ENCODE peak calls at places on chromosomes 6 and 20, in four cellular contexts. One of them, this sample, is unnamed.

GRCh38 chr20:47464380-47465101 is 37.1 kb upstream of the NCOA3 start:
- DNase-seq in heart left ventricle: peak; percentile 76
- DNase-seq in astrocyte of the cerebellum: peak; percentile 87
- DNase-seq in retinal pigment epithelial cell: peak; percentile 68
- DNase-seq in this sample: peak; percentile 99

GRCh38 chr6:25442898-25443297 is 163.7 kb downstream of the CARMIL1 start:
- DNase-seq in heart left ventricle: no peak
- DNase-seq in astrocyte of the cerebellum: no peak
- DNase-seq in retinal pigment epithelial cell: no peak
- DNase-seq in this sample: peak; percentile 11

GRCh38 chr20:53208110-53208908 is 236.2 kb downstream of the TSHZ2 start:
- DNase-seq in heart left ventricle: no peak
- DNase-seq in retinal pigment epithelial cell: no peak
- DNase-seq in astrocyte of the cerebellum: no peak
- DNase-seq in this sample: no peak

GRCh38 chr20:62028384-62028783 is 37.3 kb downstream of the TAF4 start:
- DNase-seq in astrocyte of the cerebellum: no peak
- DNase-seq in heart left ventricle: peak; percentile 13
- DNase-seq in retinal pigment epithelial cell: no peak
- DNase-seq in this sample: no peak

GRCh38 chr6:148177589-148178233 is 164.9 kb upstream of the SASH1 start:
- DNase-seq in heart left ventricle: peak; percentile 74
- DNase-seq in astrocyte of the cerebellum: peak; percentile 26
- DNase-seq in retinal pigment epithelial cell: no peak
- DNase-seq in this sample: peak; percentile 70

GRCh38 chr6:43246301-43247114 is 3.2 kb downstream of the TTBK1 start:
- DNase-seq in heart left ventricle: peak; percentile 82
- DNase-seq in astrocyte of the cerebellum: no peak
- DNase-seq in retinal pigment epithelial cell: peak; percentile 47
- DNase-seq in this sample: no peak

GRCh38 chr6:150143521-150144293 is 863 bp downstream of the PPP1R14C start:
- DNase-seq in retinal pigment epithelial cell: no peak
- DNase-seq in astrocyte of the cerebellum: no peak
- DNase-seq in heart left ventricle: peak; percentile 62
- DNase-seq in this sample: no peak

GRCh38 chr6:113439861-113440260 is 417.3 kb upstream of the MARCKS start:
- DNase-seq in astrocyte of the cerebellum: no peak
- DNase-seq in heart left ventricle: no peak
- DNase-seq in retinal pigment epithelial cell: no peak
- DNase-seq in this sample: no peak

GRCh38 chr6:170007468-170008240 is 256.2 kb downstream of the ERMARD start:
- DNase-seq in retinal pigment epithelial cell: no peak
- DNase-seq in astrocyte of the cerebellum: no peak
- DNase-seq in heart left ventricle: no peak
- DNase-seq in this sample: no peak

GRCh38 chr20:15187612-15188011 is 850.2 kb upstream of the FLRT3 start:
- DNase-seq in astrocyte of the cerebellum: no peak
- DNase-seq in retinal pigment epithelial cell: no peak
- DNase-seq in heart left ventricle: no peak
- DNase-seq in this sample: no peak

GRCh38 chr6:11537229-11538048 is at the start of gene TMEM170B:
- DNase-seq in astrocyte of the cerebellum: peak; percentile 55
- DNase-seq in retinal pigment epithelial cell: peak; percentile 72
- DNase-seq in heart left ventricle: peak; percentile 96
- DNase-seq in this sample: peak; percentile 80

GRCh38 chr6:135851442-135852271 is at the start of gene PDE7B:
- DNase-seq in heart left ventricle: peak; percentile 85
- DNase-seq in astrocyte of the cerebellum: peak; percentile 97
- DNase-seq in retinal pigment epithelial cell: peak; percentile 99
- DNase-seq in this sample: peak; percentile 99

GRCh38 chr20:32582659-32583580 is 2.2 kb downstream of the NOL4L start:
- DNase-seq in retinal pigment epithelial cell: no peak
- DNase-seq in astrocyte of the cerebellum: no peak
- DNase-seq in heart left ventricle: peak; percentile 53
- DNase-seq in this sample: no peak

GRCh38 chr20:675453-676314 is at the start of gene SCRT2:
- DNase-seq in retinal pigment epithelial cell: peak; percentile 27
- DNase-seq in astrocyte of the cerebellum: peak; percentile 29
- DNase-seq in heart left ventricle: peak; percentile 89
- DNase-seq in this sample: peak; percentile 75

GRCh38 chr20:50310673-50311051 is 120.0 kb downstream of the CEBPB start:
- DNase-seq in retinal pigment epithelial cell: no peak
- DNase-seq in astrocyte of the cerebellum: no peak
- DNase-seq in heart left ventricle: no peak
- DNase-seq in this sample: no peak

GRCh38 chr6:7100072-7100750 is 7.5 kb upstream of the RREB1 start:
- DNase-seq in retinal pigment epithelial cell: no peak
- DNase-seq in astrocyte of the cerebellum: no peak
- DNase-seq in heart left ventricle: no peak
- DNase-seq in this sample: no peak

GRCh38 chr6:16319813-16320532 is 81.6 kb downstream of the GMPR start:
- DNase-seq in retinal pigment epithelial cell: peak; percentile 93
- DNase-seq in heart left ventricle: peak; percentile 88
- DNase-seq in astrocyte of the cerebellum: peak; percentile 91
- DNase-seq in this sample: peak; percentile 93

GRCh38 chr6:113065606-113066005 is 718.5 kb downstream of the RFPL4B start:
- DNase-seq in retinal pigment epithelial cell: peak; percentile 85
- DNase-seq in heart left ventricle: no peak
- DNase-seq in astrocyte of the cerebellum: peak; percentile 19
- DNase-seq in this sample: peak; percentile 91

GRCh38 chr6:47195251-47195650 is 114.5 kb downstream of the TNFRSF21 start:
- DNase-seq in retinal pigment epithelial cell: no peak
- DNase-seq in astrocyte of the cerebellum: no peak
- DNase-seq in heart left ventricle: peak; percentile 68
- DNase-seq in this sample: peak; percentile 66

GRCh38 chr20:1803216-1804128 is 91.7 kb upstream of the SIRPA start:
- DNase-seq in astrocyte of the cerebellum: no peak
- DNase-seq in heart left ventricle: peak; percentile 77
- DNase-seq in retinal pigment epithelial cell: no peak
- DNase-seq in this sample: peak; percentile 69

GRCh38 chr20:47280668-47281067 is 75.8 kb downstream of the ZMYND8 start:
- DNase-seq in heart left ventricle: no peak
- DNase-seq in retinal pigment epithelial cell: no peak
- DNase-seq in astrocyte of the cerebellum: no peak
- DNase-seq in this sample: no peak

GRCh38 chr20:51400051-51400926 is 142.2 kb downstream of the NFATC2 start:
- DNase-seq in astrocyte of the cerebellum: no peak
- DNase-seq in retinal pigment epithelial cell: no peak
- DNase-seq in heart left ventricle: no peak
- DNase-seq in this sample: peak; percentile 22

GRCh38 chr6:116280161-116280959 is 630 bp upstream of the TSPYL1 start:
- DNase-seq in heart left ventricle: no peak
- DNase-seq in retinal pigment epithelial cell: no peak
- DNase-seq in astrocyte of the cerebellum: no peak
- DNase-seq in this sample: peak; percentile 45

GRCh38 chr6:93916716-93917115 is 497.4 kb upstream of the EPHA7 start:
- DNase-seq in retinal pigment epithelial cell: no peak
- DNase-seq in astrocyte of the cerebellum: no peak
- DNase-seq in heart left ventricle: no peak
- DNase-seq in this sample: no peak

GRCh38 chr20:47019106-47019824 is 124.6 kb downstream of the EYA2 start:
- DNase-seq in retinal pigment epithelial cell: peak; percentile 84
- DNase-seq in heart left ventricle: no peak
- DNase-seq in astrocyte of the cerebellum: no peak
- DNase-seq in this sample: peak; percentile 50

GRCh38 chr6:14068623-14069022 is 48.9 kb upstream of the CD83 start:
- DNase-seq in astrocyte of the cerebellum: no peak
- DNase-seq in retinal pigment epithelial cell: no peak
- DNase-seq in heart left ventricle: no peak
- DNase-seq in this sample: no peak

GRCh38 chr20:35883778-35884540 is 70.3 kb downstream of the SCAND1 start:
- DNase-seq in heart left ventricle: peak; percentile 70
- DNase-seq in astrocyte of the cerebellum: peak; percentile 98
- DNase-seq in retinal pigment epithelial cell: peak; percentile 94
- DNase-seq in this sample: peak; percentile 99

GRCh38 chr20:46055269-46055668 is 26.3 kb downstream of the SLC12A5 start:
- DNase-seq in astrocyte of the cerebellum: no peak
- DNase-seq in retinal pigment epithelial cell: no peak
- DNase-seq in heart left ventricle: no peak
- DNase-seq in this sample: no peak

GRCh38 chr6:150142304-150142656 is 564 bp upstream of the PPP1R14C start:
- DNase-seq in astrocyte of the cerebellum: no peak
- DNase-seq in retinal pigment epithelial cell: no peak
- DNase-seq in heart left ventricle: no peak
- DNase-seq in this sample: peak; percentile 12

GRCh38 chr6:162056745-162057144 is 670.8 kb downstream of the PRKN start:
- DNase-seq in astrocyte of the cerebellum: peak; percentile 16
- DNase-seq in heart left ventricle: peak; percentile 69
- DNase-seq in retinal pigment epithelial cell: no peak
- DNase-seq in this sample: peak; percentile 49

GRCh38 chr20:1622450-1622849 is 2.6 kb upstream of the SIRPB1 start:
- DNase-seq in astrocyte of the cerebellum: no peak
- DNase-seq in heart left ventricle: no peak
- DNase-seq in retinal pigment epithelial cell: no peak
- DNase-seq in this sample: no peak

GRCh38 chr6:55957961-55958422 is 82.6 kb upstream of the BMP5 start:
- DNase-seq in heart left ventricle: no peak
- DNase-seq in astrocyte of the cerebellum: no peak
- DNase-seq in retinal pigment epithelial cell: no peak
- DNase-seq in this sample: no peak

GRCh38 chr6:34090935-34091334 is 55.0 kb downstream of the GRM4 start:
- DNase-seq in heart left ventricle: no peak
- DNase-seq in retinal pigment epithelial cell: no peak
- DNase-seq in astrocyte of the cerebellum: no peak
- DNase-seq in this sample: no peak

GRCh38 chr20:18326990-18327389 is 38.7 kb downstream of the ZNF133 start:
- DNase-seq in astrocyte of the cerebellum: no peak
- DNase-seq in heart left ventricle: no peak
- DNase-seq in retinal pigment epithelial cell: no peak
- DNase-seq in this sample: no peak

GRCh38 chr6:155224031-155224451 is 39.8 kb upstream of the CLDN20 start:
- DNase-seq in astrocyte of the cerebellum: peak; percentile 62
- DNase-seq in heart left ventricle: no peak
- DNase-seq in retinal pigment epithelial cell: peak; percentile 77
- DNase-seq in this sample: peak; percentile 94

GRCh38 chr20:33896509-33896908 is 85.4 kb downstream of the CHMP4B start:
- DNase-seq in retinal pigment epithelial cell: peak; percentile 34
- DNase-seq in heart left ventricle: no peak
- DNase-seq in astrocyte of the cerebellum: peak; percentile 62
- DNase-seq in this sample: peak; percentile 76

GRCh38 chr6:138393871-138394783 is 9.9 kb upstream of the HEBP2 start:
- DNase-seq in retinal pigment epithelial cell: no peak
- DNase-seq in astrocyte of the cerebellum: no peak
- DNase-seq in heart left ventricle: no peak
- DNase-seq in this sample: no peak

GRCh38 chr6:32845381-32845884 is 1.6 kb upstream of the PSMB8 start:
- DNase-seq in astrocyte of the cerebellum: no peak
- DNase-seq in retinal pigment epithelial cell: no peak
- DNase-seq in heart left ventricle: no peak
- DNase-seq in this sample: no peak

GRCh38 chr6:32849126-32849525 is 4.4 kb downstream of the TAP1 start:
- DNase-seq in retinal pigment epithelial cell: no peak
- DNase-seq in astrocyte of the cerebellum: no peak
- DNase-seq in heart left ventricle: no peak
- DNase-seq in this sample: no peak

GRCh38 chr6:32847795-32848194 is 3.9 kb upstream of the PSMB8 start:
- DNase-seq in retinal pigment epithelial cell: no peak
- DNase-seq in astrocyte of the cerebellum: no peak
- DNase-seq in heart left ventricle: no peak
- DNase-seq in this sample: no peak

GRCh38 chr6:32844839-32845372 is 1.1 kb upstream of the PSMB8 start:
- DNase-seq in astrocyte of the cerebellum: no peak
- DNase-seq in retinal pigment epithelial cell: no peak
- DNase-seq in heart left ventricle: no peak
- DNase-seq in this sample: no peak

DNA sequence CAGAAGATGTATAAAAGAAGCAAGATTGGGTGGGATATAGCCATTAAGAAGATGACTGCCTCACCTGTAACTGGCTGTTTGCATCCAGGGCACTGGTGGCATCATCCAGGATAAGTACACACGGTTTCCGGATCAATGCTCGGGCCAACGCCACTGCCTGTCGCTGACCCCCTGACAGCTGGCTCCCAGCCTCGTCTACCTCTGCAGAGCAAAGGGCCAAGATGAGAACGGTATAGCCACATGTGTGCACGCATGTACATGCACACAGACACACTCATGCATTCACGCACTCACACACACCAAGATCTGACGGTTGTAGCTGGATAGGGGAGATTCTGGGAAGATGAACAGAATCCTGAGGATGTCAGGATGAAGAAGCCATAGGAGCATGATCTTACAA is 3.2 kb upstream of the PSMB8 start:
- DNase-seq in heart left ventricle: no peak
- DNase-seq in astrocyte of the cerebellum: no peak
- DNase-seq in retinal pigment epithelial cell: no peak
- DNase-seq in this sample: no peak
- H3K4me3 ChIP-seq in heart left ventricle: no peak overlapping the region
- H3K4me3 ChIP-seq in astrocyte of the cerebellum: no peak overlapping the region
- H3K4me3 ChIP-seq in retinal pigment epithelial cell: no peak overlapping the region
- H3K4me3 ChIP-seq in this sample: no peak overlapping the region

DNA sequence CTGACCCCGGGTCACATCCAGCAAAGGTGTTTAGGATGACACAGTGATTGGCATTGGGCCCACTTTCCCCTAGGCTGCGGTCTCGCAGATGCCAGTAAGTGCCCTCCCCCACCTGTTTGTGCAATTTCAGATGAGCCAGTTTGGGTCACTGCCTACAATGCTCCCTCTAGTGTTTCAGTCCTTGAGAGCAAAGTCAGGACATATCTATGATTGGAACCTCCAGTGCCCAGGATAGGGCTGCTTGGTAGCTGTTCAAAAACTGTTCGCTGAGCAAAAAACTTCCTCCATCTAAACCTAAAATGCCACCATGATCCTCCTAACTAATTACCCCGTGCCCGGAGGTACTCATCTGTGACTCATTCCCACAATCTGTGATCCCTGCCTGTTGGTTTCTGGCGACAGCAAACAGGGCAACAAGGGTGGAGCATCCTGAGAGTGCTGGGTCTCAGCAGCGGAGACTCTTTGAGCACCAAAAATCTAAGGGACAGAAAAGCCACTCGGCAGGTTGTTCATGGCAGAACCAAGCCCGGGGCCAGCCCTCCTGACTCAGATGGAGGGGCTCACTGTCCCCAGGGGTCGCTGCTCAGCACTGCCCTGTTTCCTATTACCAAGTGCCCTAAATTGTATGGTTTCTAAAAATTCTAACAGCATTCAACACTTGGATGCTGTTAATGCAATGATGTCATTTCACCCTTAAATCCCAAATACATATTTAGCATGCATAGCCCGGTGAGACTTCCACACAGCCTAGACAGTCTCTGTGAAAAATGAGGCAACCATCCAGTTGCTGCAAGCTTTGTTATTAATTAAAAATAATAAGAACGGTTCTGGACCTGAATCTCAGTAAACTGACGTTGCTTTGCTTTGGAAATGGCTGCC is 5.0 kb downstream of the VSX1 start:
- DNase-seq in astrocyte of the cerebellum: no peak
- DNase-seq in heart left ventricle: no peak
- DNase-seq in retinal pigment epithelial cell: no peak
- DNase-seq in this sample: no peak
- TF ChIP-seq CTCF in astrocyte of the cerebellum: peak; percentile 19
- TF ChIP-seq CTCF in heart left ventricle: no peak
- TF ChIP-seq CTCF in retinal pigment epithelial cell: peak; percentile 33
- TF ChIP-seq CTCF in this sample: peak; percentile 47

GRCh38 chr6:44446626-44447297 is 59.3 kb downstream of the CDC5L start:
- DNase-seq in heart left ventricle: no peak
- DNase-seq in retinal pigment epithelial cell: no peak
- DNase-seq in astrocyte of the cerebellum: peak; percentile 49
- DNase-seq in this sample: peak; percentile 85
- H3K4me3 ChIP-seq in heart left ventricle: no peak overlapping the region
- H3K4me3 ChIP-seq in retinal pigment epithelial cell: no peak overlapping the region
- H3K4me3 ChIP-seq in astrocyte of the cerebellum: no peak overlapping the region
- H3K4me3 ChIP-seq in this sample: no peak overlapping the region

GRCh38 chr6:18115356-18115755 is 7.1 kb downstream of the NHLRC1 start:
- DNase-seq in heart left ventricle: no peak
- DNase-seq in astrocyte of the cerebellum: no peak
- DNase-seq in retinal pigment epithelial cell: no peak
- DNase-seq in this sample: no peak
- TF ChIP-seq CTCF in heart left ventricle: no peak
- TF ChIP-seq CTCF in astrocyte of the cerebellum: no peak
- TF ChIP-seq CTCF in retinal pigment epithelial cell: no peak
- TF ChIP-seq CTCF in this sample: no peak

This sample was measured in choroid plexus epithelial cell.